ENCODE peak calls at places on chromosomes 12 and 14, in eight cellular contexts. One of them, this sample, is unnamed. For H3K4me1, the result is how much of the 10 kb centered on the place peaks cover.

GRCh38 chr14:104219731-104220224 is 81.4 kb downstream of the KIF26A start:
- DNase-seq in colonic mucosa: no peak
- DNase-seq in Panc1: no peak
- DNase-seq in mesenchymal stem cell: no peak
- DNase-seq in sigmoid colon: peak
- DNase-seq in astrocyte: no peak
- DNase-seq in CD8-positive, alpha-beta T cell: no peak
- DNase-seq in cardiac muscle cell: no peak
- DNase-seq in this sample: peak

GRCh38 chr14:67359319-67359774 is 257 bp downstream of the ATP6V1D start:
- DNase-seq in mesenchymal stem cell: peak
- DNase-seq in colonic mucosa: no peak
- DNase-seq in Panc1: no peak
- DNase-seq in cardiac muscle cell: peak
- DNase-seq in astrocyte: peak
- DNase-seq in CD8-positive, alpha-beta T cell: no peak
- DNase-seq in sigmoid colon: peak
- DNase-seq in this sample: no peak

GRCh38 chr12:30422844-30423243 is 272.8 kb downstream of the IPO8 start:
- DNase-seq in sigmoid colon: no peak
- DNase-seq in Panc1: no peak
- DNase-seq in cardiac muscle cell: no peak
- DNase-seq in colonic mucosa: no peak
- DNase-seq in CD8-positive, alpha-beta T cell: no peak
- DNase-seq in astrocyte: no peak
- DNase-seq in mesenchymal stem cell: no peak
- DNase-seq in this sample: no peak

GRCh38 chr14:61372842-61373555 is 51.6 kb downstream of the PRKCH start:
- DNase-seq in Panc1: no peak
- DNase-seq in cardiac muscle cell: no peak
- DNase-seq in astrocyte: no peak
- DNase-seq in sigmoid colon: no peak
- DNase-seq in CD8-positive, alpha-beta T cell: no peak
- DNase-seq in colonic mucosa: no peak
- DNase-seq in mesenchymal stem cell: no peak
- DNase-seq in this sample: no peak

GRCh38 chr12:75011120-75011519 is 198.5 kb downstream of the KCNC2 start:
- DNase-seq in sigmoid colon: no peak
- DNase-seq in cardiac muscle cell: no peak
- DNase-seq in mesenchymal stem cell: no peak
- DNase-seq in Panc1: no peak
- DNase-seq in colonic mucosa: no peak
- DNase-seq in astrocyte: no peak
- DNase-seq in CD8-positive, alpha-beta T cell: no peak
- DNase-seq in this sample: no peak

GRCh38 chr12:93776581-93777018 is 99.4 kb downstream of the CRADD start:
- DNase-seq in Panc1: no peak
- DNase-seq in astrocyte: peak
- DNase-seq in sigmoid colon: no peak
- DNase-seq in colonic mucosa: no peak
- DNase-seq in cardiac muscle cell: peak
- DNase-seq in CD8-positive, alpha-beta T cell: no peak
- DNase-seq in mesenchymal stem cell: peak
- DNase-seq in this sample: no peak

GRCh38 chr12:68349921-68350606 is 17.9 kb upstream of the MDM1 start:
- DNase-seq in colonic mucosa: no peak
- DNase-seq in sigmoid colon: no peak
- DNase-seq in mesenchymal stem cell: no peak
- DNase-seq in astrocyte: no peak
- DNase-seq in Panc1: no peak
- DNase-seq in CD8-positive, alpha-beta T cell: no peak
- DNase-seq in cardiac muscle cell: no peak
- DNase-seq in this sample: no peak

GRCh38 chr12:509494-509893 is 49.8 kb downstream of the B4GALNT3 start:
- DNase-seq in cardiac muscle cell: peak
- DNase-seq in astrocyte: peak
- DNase-seq in CD8-positive, alpha-beta T cell: no peak
- DNase-seq in mesenchymal stem cell: peak
- DNase-seq in colonic mucosa: peak
- DNase-seq in Panc1: no peak
- DNase-seq in sigmoid colon: no peak
- DNase-seq in this sample: no peak

GRCh38 chr12:119681953-119682352 is 14.0 kb downstream of the PRKAB1 start:
- DNase-seq in mesenchymal stem cell: no peak
- DNase-seq in sigmoid colon: no peak
- DNase-seq in astrocyte: no peak
- DNase-seq in Panc1: no peak
- DNase-seq in colonic mucosa: no peak
- DNase-seq in cardiac muscle cell: no peak
- DNase-seq in CD8-positive, alpha-beta T cell: no peak
- DNase-seq in this sample: no peak

GRCh38 chr12:4176168-4176567 is 97.4 kb upstream of the CCND2 start:
- DNase-seq in mesenchymal stem cell: no peak
- DNase-seq in cardiac muscle cell: no peak
- DNase-seq in CD8-positive, alpha-beta T cell: no peak
- DNase-seq in astrocyte: no peak
- DNase-seq in sigmoid colon: no peak
- DNase-seq in colonic mucosa: no peak
- DNase-seq in Panc1: no peak
- DNase-seq in this sample: no peak

GRCh38 chr12:49693931-49694439 is 13.2 kb downstream of the FMNL3 start:
- DNase-seq in mesenchymal stem cell: no peak
- DNase-seq in astrocyte: no peak
- DNase-seq in colonic mucosa: no peak
- DNase-seq in CD8-positive, alpha-beta T cell: no peak
- DNase-seq in Panc1: no peak
- DNase-seq in cardiac muscle cell: no peak
- DNase-seq in sigmoid colon: peak
- DNase-seq in this sample: no peak

GRCh38 chr14:38982837-38983236 is 120.2 kb downstream of the SEC23A start:
- DNase-seq in cardiac muscle cell: no peak
- DNase-seq in sigmoid colon: no peak
- DNase-seq in astrocyte: no peak
- DNase-seq in Panc1: no peak
- DNase-seq in CD8-positive, alpha-beta T cell: no peak
- DNase-seq in mesenchymal stem cell: no peak
- DNase-seq in colonic mucosa: no peak
- DNase-seq in this sample: no peak

GRCh38 chr14:101313268-101313667 is 248.0 kb upstream of the DIO3 start:
- DNase-seq in cardiac muscle cell: no peak
- DNase-seq in mesenchymal stem cell: no peak
- DNase-seq in astrocyte: no peak
- DNase-seq in CD8-positive, alpha-beta T cell: no peak
- DNase-seq in colonic mucosa: no peak
- DNase-seq in Panc1: no peak
- DNase-seq in sigmoid colon: no peak
- DNase-seq in this sample: no peak

GRCh38 chr12:32497864-32498263 is 98.5 kb downstream of the FGD4 start:
- DNase-seq in mesenchymal stem cell: no peak
- DNase-seq in astrocyte: no peak
- DNase-seq in colonic mucosa: no peak
- DNase-seq in sigmoid colon: no peak
- DNase-seq in cardiac muscle cell: no peak
- DNase-seq in Panc1: no peak
- DNase-seq in CD8-positive, alpha-beta T cell: no peak
- DNase-seq in this sample: no peak

GRCh38 chr14:100539766-100540140 is 47.5 kb downstream of the BEGAIN start:
- DNase-seq in astrocyte: no peak
- DNase-seq in CD8-positive, alpha-beta T cell: no peak
- DNase-seq in mesenchymal stem cell: no peak
- DNase-seq in colonic mucosa: no peak
- DNase-seq in Panc1: no peak
- DNase-seq in sigmoid colon: peak
- DNase-seq in cardiac muscle cell: no peak
- DNase-seq in this sample: peak

GRCh38 chr12:29426516-29426915 is 45.5 kb upstream of the ERGIC2 start:
- DNase-seq in cardiac muscle cell: no peak
- DNase-seq in sigmoid colon: no peak
- DNase-seq in mesenchymal stem cell: no peak
- DNase-seq in Panc1: no peak
- DNase-seq in colonic mucosa: no peak
- DNase-seq in astrocyte: no peak
- DNase-seq in CD8-positive, alpha-beta T cell: no peak
- DNase-seq in this sample: no peak

GRCh38 chr12:32493282-32493681 is 93.9 kb downstream of the FGD4 start:
- DNase-seq in CD8-positive, alpha-beta T cell: no peak
- DNase-seq in cardiac muscle cell: no peak
- DNase-seq in Panc1: no peak
- DNase-seq in colonic mucosa: no peak
- DNase-seq in sigmoid colon: no peak
- DNase-seq in mesenchymal stem cell: no peak
- DNase-seq in astrocyte: no peak
- DNase-seq in this sample: no peak

GRCh38 chr12:14714437-14714836 is 18.0 kb upstream of the GUCY2C start:
- DNase-seq in mesenchymal stem cell: no peak
- DNase-seq in cardiac muscle cell: no peak
- DNase-seq in astrocyte: no peak
- DNase-seq in CD8-positive, alpha-beta T cell: no peak
- DNase-seq in sigmoid colon: no peak
- DNase-seq in Panc1: no peak
- DNase-seq in colonic mucosa: no peak
- DNase-seq in this sample: no peak

GRCh38 chr12:90262261-90262660 is 553.6 kb upstream of the ATP2B1 start:
- DNase-seq in Panc1: no peak
- DNase-seq in astrocyte: peak
- DNase-seq in sigmoid colon: no peak
- DNase-seq in mesenchymal stem cell: peak
- DNase-seq in CD8-positive, alpha-beta T cell: no peak
- DNase-seq in colonic mucosa: no peak
- DNase-seq in cardiac muscle cell: no peak
- DNase-seq in this sample: no peak

GRCh38 chr14:69287096-69287991 is 27.4 kb downstream of the GALNT16 start:
- DNase-seq in mesenchymal stem cell: peak
- DNase-seq in cardiac muscle cell: peak
- DNase-seq in CD8-positive, alpha-beta T cell: no peak
- DNase-seq in sigmoid colon: no peak
- DNase-seq in colonic mucosa: no peak
- DNase-seq in astrocyte: peak
- DNase-seq in Panc1: no peak
- DNase-seq in this sample: no peak

GRCh38 chr12:1594295-1595025 is at the start of gene FBXL14:
- DNase-seq in cardiac muscle cell: peak
- DNase-seq in Panc1: no peak
- DNase-seq in sigmoid colon: peak
- DNase-seq in mesenchymal stem cell: peak
- DNase-seq in CD8-positive, alpha-beta T cell: peak
- DNase-seq in astrocyte: peak
- DNase-seq in colonic mucosa: peak
- DNase-seq in this sample: peak
- H3K27ac ChIP-seq in cardiac muscle cell: peak
- H3K27ac ChIP-seq in Panc1: peak
- H3K27ac ChIP-seq in sigmoid colon: peak
- H3K27ac ChIP-seq in mesenchymal stem cell: peak
- H3K27ac ChIP-seq in CD8-positive, alpha-beta T cell: peak
- H3K27ac ChIP-seq in astrocyte: peak
- H3K27ac ChIP-seq in colonic mucosa: peak
- H3K27ac ChIP-seq in this sample: peak

GRCh38 chr14:91399868-91400640 is 17.6 kb downstream of the CCDC88C start:
- DNase-seq in cardiac muscle cell: no peak
- DNase-seq in mesenchymal stem cell: no peak
- DNase-seq in astrocyte: no peak
- DNase-seq in Panc1: no peak
- DNase-seq in CD8-positive, alpha-beta T cell: no peak
- DNase-seq in colonic mucosa: peak
- DNase-seq in sigmoid colon: no peak
- DNase-seq in this sample: peak

GRCh38 chr14:91400696-91401095 is 16.9 kb downstream of the CCDC88C start:
- DNase-seq in CD8-positive, alpha-beta T cell: no peak
- DNase-seq in mesenchymal stem cell: no peak
- DNase-seq in cardiac muscle cell: peak
- DNase-seq in Panc1: no peak
- DNase-seq in colonic mucosa: no peak
- DNase-seq in sigmoid colon: no peak
- DNase-seq in astrocyte: peak
- DNase-seq in this sample: no peak

GRCh38 chr14:91396959-91397815 is 20.4 kb downstream of the CCDC88C start:
- DNase-seq in CD8-positive, alpha-beta T cell: peak
- DNase-seq in mesenchymal stem cell: no peak
- DNase-seq in colonic mucosa: peak
- DNase-seq in astrocyte: no peak
- DNase-seq in Panc1: no peak
- DNase-seq in sigmoid colon: no peak
- DNase-seq in cardiac muscle cell: no peak
- DNase-seq in this sample: no peak

GRCh38 chr14:91398192-91398591 is 19.4 kb downstream of the CCDC88C start:
- DNase-seq in Panc1: no peak
- DNase-seq in astrocyte: no peak
- DNase-seq in CD8-positive, alpha-beta T cell: no peak
- DNase-seq in cardiac muscle cell: no peak
- DNase-seq in sigmoid colon: no peak
- DNase-seq in colonic mucosa: no peak
- DNase-seq in mesenchymal stem cell: no peak
- DNase-seq in this sample: no peak

GRCh38 chr14:91398707-91399106 is 18.9 kb downstream of the CCDC88C start:
- DNase-seq in colonic mucosa: no peak
- DNase-seq in cardiac muscle cell: no peak
- DNase-seq in CD8-positive, alpha-beta T cell: no peak
- DNase-seq in astrocyte: no peak
- DNase-seq in mesenchymal stem cell: no peak
- DNase-seq in sigmoid colon: no peak
- DNase-seq in Panc1: no peak
- DNase-seq in this sample: no peak
- H3K4me1 ChIP-seq in colonic mucosa: half or more
- H3K4me1 ChIP-seq in cardiac muscle cell: under half
- H3K4me1 ChIP-seq in CD8-positive, alpha-beta T cell: half or more
- H3K4me1 ChIP-seq in astrocyte: under half
- H3K4me1 ChIP-seq in mesenchymal stem cell: under half
- H3K4me1 ChIP-seq in sigmoid colon: under half
- H3K4me1 ChIP-seq in Panc1: under half
- H3K4me1 ChIP-seq in this sample: under half

GRCh38 chr14:64943981-64944520 is 1.5 kb upstream of the GPX2 start:
- DNase-seq in mesenchymal stem cell: no peak
- DNase-seq in astrocyte: no peak
- DNase-seq in Panc1: no peak
- DNase-seq in sigmoid colon: no peak
- DNase-seq in CD8-positive, alpha-beta T cell: no peak
- DNase-seq in colonic mucosa: peak
- DNase-seq in cardiac muscle cell: no peak
- DNase-seq in this sample: no peak
- H3K27ac ChIP-seq in mesenchymal stem cell: no peak
- H3K27ac ChIP-seq in astrocyte: no peak
- H3K27ac ChIP-seq in Panc1: no peak
- H3K27ac ChIP-seq in sigmoid colon: no peak
- H3K27ac ChIP-seq in CD8-positive, alpha-beta T cell: no peak
- H3K27ac ChIP-seq in colonic mucosa: peak
- H3K27ac ChIP-seq in cardiac muscle cell: no peak
- H3K27ac ChIP-seq in this sample: no peak

DNA sequence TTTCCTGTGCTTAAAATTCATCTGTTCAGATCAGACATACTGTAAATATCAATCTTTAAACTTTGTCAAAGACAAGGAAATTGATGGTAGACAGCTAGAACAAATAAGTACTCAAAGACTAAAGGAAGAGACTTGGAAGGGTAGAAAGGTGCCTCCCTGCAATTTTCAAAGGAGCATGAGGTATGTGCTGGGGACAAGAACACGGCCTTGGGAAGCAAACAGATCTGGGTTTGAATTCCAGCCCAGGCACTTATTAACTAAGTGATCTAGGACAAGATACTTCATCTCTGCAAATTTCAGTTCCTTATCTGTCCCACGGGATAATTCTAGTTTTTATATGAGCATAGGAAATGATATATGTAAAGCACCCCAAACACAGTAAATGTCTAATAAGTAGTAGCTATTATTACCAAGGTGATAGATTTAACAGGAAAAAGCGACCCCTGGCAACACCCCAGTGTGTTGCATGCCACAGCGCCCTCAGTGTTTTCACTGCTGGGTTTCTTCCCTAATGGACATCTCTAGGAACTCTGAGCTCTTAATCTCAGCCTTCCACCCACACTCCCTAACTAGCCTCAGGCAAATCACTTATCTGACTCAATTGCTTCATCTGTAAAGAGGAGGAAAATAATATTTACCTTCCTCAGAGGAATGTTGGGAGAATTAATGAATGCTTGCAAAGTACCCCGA is 44.7 kb upstream of the BMP4 start:
- DNase-seq in Panc1: no peak
- DNase-seq in cardiac muscle cell: peak
- DNase-seq in astrocyte: peak
- DNase-seq in colonic mucosa: no peak
- DNase-seq in CD8-positive, alpha-beta T cell: no peak
- DNase-seq in mesenchymal stem cell: no peak
- DNase-seq in sigmoid colon: no peak
- DNase-seq in this sample: no peak
- H3K4me1 ChIP-seq in Panc1: under half
- H3K4me1 ChIP-seq in cardiac muscle cell: under half
- H3K4me1 ChIP-seq in astrocyte: under half
- H3K4me1 ChIP-seq in colonic mucosa: under half
- H3K4me1 ChIP-seq in CD8-positive, alpha-beta T cell: under half
- H3K4me1 ChIP-seq in mesenchymal stem cell: under half
- H3K4me1 ChIP-seq in sigmoid colon: under half
- H3K4me1 ChIP-seq in this sample: under half